ENCODE peak calls at places on chromosomes 3 and 15, in eight cellular contexts. T is fibroblast of the aortic adventitia, A is endodermal cell, H is kidney, Q is AG10803, S is lower lobe of right lung, O is heart left ventricle, B is heart right ventricle. C is an unnamed sample.

GRCh38 chr3:185504636-185505035 is 5.8 kb upstream of the TMEM41A start:
- DNase-seq in T (no peak), A (no peak), H (no peak), Q (no peak), S (no peak), O (no peak), B (no peak), C (no peak)

GRCh38 chr3:110059431-110059830 is 722.1 kb upstream of the DPPA4 start:
- DNase-seq in T (no peak), A (no peak), H (no peak), Q (no peak), S (no peak), O (no peak), B (no peak), C (no peak)

GRCh38 chr15:66876423-66876730 is 174.3 kb downstream of the SMAD6 start:
- DNase-seq in T (no peak), A (peak), H (no peak), Q (no peak), S (no peak), O (no peak), B (no peak), C (peak)

GRCh38 chr3:184349563-184350470 is 11.6 kb downstream of the CLCN2 start:
- DNase-seq in T (no peak), A (no peak), H (peak), Q (no peak), S (no peak), O (no peak), B (no peak), C (no peak)

GRCh38 chr15:62698646-62699045 is 343.9 kb upstream of the TPM1 start:
- DNase-seq in T (no peak), A (no peak), H (no peak), Q (no peak), S (no peak), O (no peak), B (no peak), C (no peak)

GRCh38 chr3:112261742-112262141 is 32.3 kb downstream of the SLC9C1 start:
- DNase-seq in T (no peak), A (no peak), H (no peak), Q (no peak), S (no peak), O (no peak), B (no peak), C (no peak)

GRCh38 chr3:25306066-25306465 is 122.0 kb upstream of the RARB start:
- DNase-seq in T (no peak), A (no peak), H (no peak), Q (no peak), S (no peak), O (no peak), B (no peak), C (no peak)

GRCh38 chr3:136505676-136506075 is 246.5 kb downstream of the STAG1 start:
- DNase-seq in T (no peak), A (no peak), H (no peak), Q (no peak), S (no peak), O (no peak), B (no peak), C (no peak)

GRCh38 chr15:95446854-95447253 is 883.6 kb upstream of the NR2F2 start:
- DNase-seq in T (no peak), A (no peak), H (no peak), Q (no peak), S (no peak), O (no peak), B (no peak), C (no peak)

GRCh38 chr3:121913305-121913704 is 19.1 kb downstream of the SLC15A2 start:
- DNase-seq in T (no peak), A (no peak), H (no peak), Q (no peak), S (no peak), O (no peak), B (no peak), C (no peak)

GRCh38 chr3:154188846-154189245 is 67.7 kb downstream of the ARHGEF26 start:
- DNase-seq in T (peak), A (no peak), H (no peak), Q (no peak), S (no peak), O (no peak), B (no peak), C (no peak)

GRCh38 chr3:9102240-9102841 is 139.1 kb upstream of the RAD18 start:
- DNase-seq in T (no peak), A (peak), H (no peak), Q (no peak), S (no peak), O (no peak), B (no peak), C (no peak)

GRCh38 chr3:43073836-43074220 is 32.1 kb downstream of the POMGNT2 start:
- DNase-seq in T (no peak), A (no peak), H (no peak), Q (no peak), S (no peak), O (no peak), B (no peak), C (no peak)

GRCh38 chr15:90769375-90769774 is 52.2 kb downstream of the BLM start:
- DNase-seq in T (no peak), A (no peak), H (no peak), Q (no peak), S (no peak), O (no peak), B (no peak), C (no peak)

GRCh38 chr3:27840807-27841594 is 118.9 kb upstream of the EOMES start:
- DNase-seq in T (no peak), A (no peak), H (no peak), Q (no peak), S (no peak), O (no peak), B (no peak), C (no peak)

GRCh38 chr3:142445816-142446254 is 2.0 kb downstream of the XRN1 start:
- DNase-seq in T (peak), A (no peak), H (no peak), Q (peak), S (no peak), O (no peak), B (no peak), C (no peak)

GRCh38 chr15:82763361-82764142 is 42.3 kb downstream of the FSD2 start:
- DNase-seq in T (no peak), A (no peak), H (no peak), Q (no peak), S (no peak), O (no peak), B (no peak), C (no peak)

GRCh38 chr3:38247366-38248035 is 18.1 kb upstream of the SLC22A13 start:
- DNase-seq in T (peak), A (no peak), H (no peak), Q (peak), S (no peak), O (peak), B (no peak), C (no peak)

GRCh38 chr15:26106556-26106955 is 243.4 kb upstream of the ATP10A start:
- DNase-seq in T (no peak), A (no peak), H (no peak), Q (no peak), S (no peak), O (no peak), B (no peak), C (no peak)

GRCh38 chr3:59609967-59610366 is 560.1 kb upstream of the CFAP20DC start:
- DNase-seq in T (no peak), A (no peak), H (peak), Q (peak), S (peak), O (no peak), B (peak), C (no peak)

GRCh38 chr15:43209059-43209824 is 11.6 kb downstream of the EPB42 start:
- DNase-seq in T (no peak), A (peak), H (no peak), Q (no peak), S (no peak), O (no peak), B (no peak), C (no peak)

GRCh38 chr15:78624651-78625590 is 4.1 kb upstream of the CHRNA3 start:
- DNase-seq in T (no peak), A (no peak), H (no peak), Q (no peak), S (no peak), O (no peak), B (no peak), C (no peak)

GRCh38 chr3:59366218-59366617 is 316.4 kb upstream of the CFAP20DC start:
- DNase-seq in T (no peak), A (no peak), H (no peak), Q (no peak), S (no peak), O (no peak), B (no peak), C (no peak)

GRCh38 chr3:122929576-122930365 is 97.8 kb downstream of the SEMA5B start:
- DNase-seq in T (no peak), A (no peak), H (peak), Q (no peak), S (no peak), O (no peak), B (no peak), C (peak)

GRCh38 chr15:25331404-25331803 is 107.4 kb downstream of the UBE3A start:
- DNase-seq in T (no peak), A (no peak), H (no peak), Q (no peak), S (no peak), O (no peak), B (no peak), C (no peak)

GRCh38 chr3:171028025-171028778 is 1.7 kb upstream of the SLC2A2 start:
- DNase-seq in T (peak), A (peak), H (peak), Q (peak), S (peak), O (peak), B (peak), C (no peak)

GRCh38 chr3:156448300-156448699 is 106.6 kb downstream of the SSR3 start:
- DNase-seq in T (peak), A (peak), H (no peak), Q (peak), S (no peak), O (no peak), B (no peak), C (no peak)

GRCh38 chr3:45362768-45363167 is 25.6 kb upstream of the LARS2 start:
- DNase-seq in T (no peak), A (no peak), H (no peak), Q (peak), S (peak), O (no peak), B (no peak), C (no peak)

GRCh38 chr15:84741151-84741550 is 7.2 kb upstream of the ZNF592 start:
- DNase-seq in T (no peak), A (peak), H (no peak), Q (no peak), S (no peak), O (no peak), B (no peak), C (no peak)

GRCh38 chr3:100756441-100756840 is 47.1 kb downstream of the TFG start:
- DNase-seq in T (peak), A (no peak), H (no peak), Q (peak), S (no peak), O (peak), B (peak), C (no peak)

GRCh38 chr3:72888546-72889309 is 882 bp downstream of the GXYLT2 start:
- DNase-seq in T (peak), A (peak), H (no peak), Q (no peak), S (no peak), O (no peak), B (no peak), C (no peak)

GRCh38 chr3:187989458-187990153 is 164.4 kb upstream of the LPP start:
- DNase-seq in T (no peak), A (peak), H (no peak), Q (no peak), S (no peak), O (no peak), B (no peak), C (no peak)

GRCh38 chr3:48693826-48694225 is 8.1 kb upstream of the NCKIPSD start:
- DNase-seq in T (no peak), A (no peak), H (no peak), Q (no peak), S (no peak), O (no peak), B (no peak), C (peak)
- H3K4me3 ChIP-seq in T (peak), A (no peak), H (no peak), Q (peak), S (peak), O (peak), B (peak), C (no peak)

GRCh38 chr3:86988986-86989385 is 2.0 kb downstream of the VGLL3 start:
- DNase-seq in T (no peak), A (no peak), H (no peak), Q (no peak), S (no peak), O (no peak), B (no peak), C (no peak)
- H3K4me3 ChIP-seq in T (peak), A (no peak), H (no peak), Q (peak), S (peak), O (peak), B (peak), C (no peak)

DNA sequence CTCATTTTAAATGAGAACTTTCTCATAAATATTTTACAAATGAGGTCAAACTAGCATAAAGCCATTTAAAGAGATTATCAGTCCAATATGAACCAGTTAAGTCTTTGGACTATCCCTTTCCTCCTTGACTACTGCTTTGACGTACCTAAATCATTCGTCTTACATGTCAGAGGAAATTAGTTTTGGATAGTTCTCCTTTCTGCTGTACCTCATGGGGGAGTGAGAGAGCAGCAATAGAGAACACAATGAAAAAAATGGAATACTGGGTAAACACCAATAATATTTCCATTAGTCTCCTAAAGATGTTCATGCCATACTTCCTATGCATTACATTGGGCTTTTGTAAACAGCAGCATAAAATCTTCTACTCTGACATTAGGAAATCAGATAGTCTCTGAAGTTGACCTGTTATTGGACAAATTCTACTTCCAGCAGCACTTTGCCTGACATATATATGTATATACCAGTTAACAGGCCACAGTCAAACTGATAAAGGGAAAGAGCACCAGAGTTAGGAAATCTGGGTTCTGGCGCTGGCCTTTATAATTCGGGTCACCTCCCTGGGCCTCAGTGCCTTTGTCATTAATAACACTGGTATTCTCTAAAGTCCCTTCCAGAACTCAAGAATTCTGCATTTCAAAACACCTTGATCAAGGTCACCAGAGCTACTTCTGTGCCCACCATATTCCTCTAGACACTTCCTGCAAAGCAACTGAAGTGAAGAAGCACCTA is 26.8 kb downstream of the TIMMDC1 start:
- DNase-seq in T (peak), A (no peak), H (no peak), Q (peak), S (no peak), O (no peak), B (no peak), C (no peak)
- H3K4me3 ChIP-seq in T (no peak), A (no peak), H (no peak), Q (no peak), S (no peak), O (no peak), B (no peak), C (no peak)

DNA sequence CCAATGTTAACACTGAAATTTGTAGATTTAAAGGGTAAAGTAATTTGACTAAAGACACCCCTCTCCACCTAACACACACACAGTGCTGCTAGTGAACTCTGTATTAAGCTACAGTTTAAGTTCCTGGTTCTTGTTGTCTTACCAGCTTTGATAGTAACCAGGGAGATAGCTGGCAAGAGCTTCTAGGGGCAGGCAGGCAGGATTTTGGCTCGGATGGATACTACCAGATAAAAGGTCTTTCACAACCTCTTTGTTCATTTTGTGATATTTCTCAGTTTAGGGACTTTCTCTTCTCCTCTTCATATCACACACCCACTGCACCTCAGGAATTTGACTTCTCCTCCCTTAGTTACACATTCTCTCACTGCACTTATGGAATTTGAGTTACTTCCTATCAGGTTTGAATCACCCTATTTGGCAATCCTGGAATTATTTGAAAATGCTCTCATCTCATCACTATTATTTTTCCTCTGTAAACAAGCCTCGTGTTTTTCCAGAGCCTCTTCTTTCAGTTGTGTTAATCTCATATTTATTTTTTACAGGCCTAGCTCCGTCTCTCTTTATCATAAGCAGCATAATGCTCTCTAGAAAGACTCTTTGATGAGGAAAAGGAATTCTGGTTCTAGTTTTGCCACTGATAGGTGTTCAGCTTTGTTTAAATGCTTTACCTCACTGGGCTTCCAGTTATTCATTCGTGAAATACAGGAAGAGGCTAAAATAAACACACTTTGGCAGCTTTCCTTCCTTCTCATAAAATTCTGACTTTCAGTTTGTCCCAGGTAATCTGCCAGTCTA is 23.0 kb upstream of the CLDN1 start:
- DNase-seq in T (peak), A (no peak), H (no peak), Q (peak), S (no peak), O (peak), B (no peak), C (no peak)
- H3K4me3 ChIP-seq in T (peak), A (no peak), H (peak), Q (peak), S (no peak), O (no peak), B (no peak), C (no peak)